ENCODE peak calls at places on chromosomes 16 and 17, in eight cellular contexts. One of them, this sample, is unnamed.

GRCh38 chr17:8384801-8385335 is 1.9 kb upstream of the RPL26 start:
- DNase-seq in prostate gland: no peak
- DNase-seq in AG09319: peak
- DNase-seq in ascending aorta: no peak
- DNase-seq in GM20000: no peak
- DNase-seq in psoas muscle: no peak
- DNase-seq in cardiac muscle cell: peak
- DNase-seq in astrocyte of the spinal cord: peak
- DNase-seq in this sample: no peak

GRCh38 chr16:22088642-22089041 is 3.7 kb upstream of the VWA3A start:
- DNase-seq in prostate gland: no peak
- DNase-seq in AG09319: no peak
- DNase-seq in ascending aorta: no peak
- DNase-seq in GM20000: no peak
- DNase-seq in psoas muscle: no peak
- DNase-seq in cardiac muscle cell: no peak
- DNase-seq in astrocyte of the spinal cord: no peak
- DNase-seq in this sample: no peak

GRCh38 chr16:66578596-66579531 is at the start of gene CMTM2:
- DNase-seq in prostate gland: no peak
- DNase-seq in AG09319: no peak
- DNase-seq in ascending aorta: no peak
- DNase-seq in GM20000: no peak
- DNase-seq in psoas muscle: no peak
- DNase-seq in cardiac muscle cell: no peak
- DNase-seq in astrocyte of the spinal cord: no peak
- DNase-seq in this sample: no peak

GRCh38 chr17:73393962-73394361 is 82.2 kb upstream of the CDC42EP4 start:
- DNase-seq in prostate gland: no peak
- DNase-seq in AG09319: no peak
- DNase-seq in ascending aorta: no peak
- DNase-seq in GM20000: no peak
- DNase-seq in psoas muscle: no peak
- DNase-seq in cardiac muscle cell: no peak
- DNase-seq in astrocyte of the spinal cord: no peak
- DNase-seq in this sample: no peak

GRCh38 chr16:1597154-1597553 is 14.7 kb downstream of the IFT140 start:
- DNase-seq in prostate gland: no peak
- DNase-seq in AG09319: no peak
- DNase-seq in ascending aorta: no peak
- DNase-seq in GM20000: no peak
- DNase-seq in psoas muscle: no peak
- DNase-seq in cardiac muscle cell: no peak
- DNase-seq in astrocyte of the spinal cord: no peak
- DNase-seq in this sample: no peak

GRCh38 chr16:88087517-88087877 is 136.3 kb downstream of the BANP start:
- DNase-seq in prostate gland: no peak
- DNase-seq in AG09319: no peak
- DNase-seq in ascending aorta: no peak
- DNase-seq in GM20000: peak
- DNase-seq in psoas muscle: no peak
- DNase-seq in cardiac muscle cell: no peak
- DNase-seq in astrocyte of the spinal cord: no peak
- DNase-seq in this sample: no peak

GRCh38 chr16:31452631-31453106 is 6.6 kb upstream of the ARMC5 start:
- DNase-seq in prostate gland: no peak
- DNase-seq in AG09319: peak
- DNase-seq in ascending aorta: no peak
- DNase-seq in GM20000: no peak
- DNase-seq in psoas muscle: no peak
- DNase-seq in cardiac muscle cell: no peak
- DNase-seq in astrocyte of the spinal cord: peak
- DNase-seq in this sample: no peak

GRCh38 chr17:70945386-70945785 is 776.1 kb downstream of the KCNJ2 start:
- DNase-seq in prostate gland: no peak
- DNase-seq in AG09319: no peak
- DNase-seq in ascending aorta: no peak
- DNase-seq in GM20000: no peak
- DNase-seq in psoas muscle: no peak
- DNase-seq in cardiac muscle cell: peak
- DNase-seq in astrocyte of the spinal cord: peak
- DNase-seq in this sample: no peak

GRCh38 chr16:66342294-66342900 is 24.1 kb upstream of the CDH5 start:
- DNase-seq in prostate gland: no peak
- DNase-seq in AG09319: no peak
- DNase-seq in ascending aorta: no peak
- DNase-seq in GM20000: peak
- DNase-seq in psoas muscle: no peak
- DNase-seq in cardiac muscle cell: peak
- DNase-seq in astrocyte of the spinal cord: no peak
- DNase-seq in this sample: no peak

GRCh38 chr16:24497405-24497804 is 42.0 kb upstream of the RBBP6 start:
- DNase-seq in prostate gland: no peak
- DNase-seq in AG09319: peak
- DNase-seq in ascending aorta: no peak
- DNase-seq in GM20000: no peak
- DNase-seq in psoas muscle: no peak
- DNase-seq in cardiac muscle cell: peak
- DNase-seq in astrocyte of the spinal cord: no peak
- DNase-seq in this sample: no peak

GRCh38 chr16:17470871-17471744 is at the start of gene XYLT1:
- DNase-seq in prostate gland: peak
- DNase-seq in AG09319: peak
- DNase-seq in ascending aorta: peak
- DNase-seq in GM20000: no peak
- DNase-seq in psoas muscle: peak
- DNase-seq in cardiac muscle cell: peak
- DNase-seq in astrocyte of the spinal cord: peak
- DNase-seq in this sample: peak

GRCh38 chr17:76153640-76154039 is 12.6 kb upstream of the FOXJ1 start:
- DNase-seq in prostate gland: no peak
- DNase-seq in AG09319: no peak
- DNase-seq in ascending aorta: no peak
- DNase-seq in GM20000: no peak
- DNase-seq in psoas muscle: no peak
- DNase-seq in cardiac muscle cell: no peak
- DNase-seq in astrocyte of the spinal cord: peak
- DNase-seq in this sample: no peak

GRCh38 chr16:82935781-82936180 is 309.0 kb downstream of the CDH13 start:
- DNase-seq in prostate gland: no peak
- DNase-seq in AG09319: no peak
- DNase-seq in ascending aorta: no peak
- DNase-seq in GM20000: no peak
- DNase-seq in psoas muscle: no peak
- DNase-seq in cardiac muscle cell: no peak
- DNase-seq in astrocyte of the spinal cord: no peak
- DNase-seq in this sample: no peak

GRCh38 chr16:87391324-87391949 is 699 bp upstream of the MAP1LC3B start:
- DNase-seq in prostate gland: no peak
- DNase-seq in AG09319: no peak
- DNase-seq in ascending aorta: no peak
- DNase-seq in GM20000: no peak
- DNase-seq in psoas muscle: peak
- DNase-seq in cardiac muscle cell: peak
- DNase-seq in astrocyte of the spinal cord: no peak
- DNase-seq in this sample: no peak

GRCh38 chr17:27384261-27384701 is 72.0 kb upstream of the KSR1 start:
- DNase-seq in prostate gland: peak
- DNase-seq in AG09319: peak
- DNase-seq in ascending aorta: peak
- DNase-seq in GM20000: no peak
- DNase-seq in psoas muscle: peak
- DNase-seq in cardiac muscle cell: no peak
- DNase-seq in astrocyte of the spinal cord: peak
- DNase-seq in this sample: no peak
- TF ChIP-seq CTCF in prostate gland: no peak
- TF ChIP-seq CTCF in AG09319: no peak
- TF ChIP-seq CTCF in ascending aorta: no peak
- TF ChIP-seq CTCF in GM20000: no peak
- TF ChIP-seq CTCF in psoas muscle: no peak
- TF ChIP-seq CTCF in cardiac muscle cell: no peak
- TF ChIP-seq CTCF in astrocyte of the spinal cord: no peak
- TF ChIP-seq CTCF in this sample: no peak

GRCh38 chr16:77404823-77405222 is 30.0 kb downstream of the ADAMTS18 start:
- DNase-seq in prostate gland: no peak
- DNase-seq in AG09319: no peak
- DNase-seq in ascending aorta: no peak
- DNase-seq in GM20000: no peak
- DNase-seq in psoas muscle: no peak
- DNase-seq in cardiac muscle cell: no peak
- DNase-seq in astrocyte of the spinal cord: no peak
- DNase-seq in this sample: no peak

GRCh38 chr16:77408607-77409006 is 26.2 kb downstream of the ADAMTS18 start:
- DNase-seq in prostate gland: no peak
- DNase-seq in AG09319: no peak
- DNase-seq in ascending aorta: no peak
- DNase-seq in GM20000: no peak
- DNase-seq in psoas muscle: no peak
- DNase-seq in cardiac muscle cell: no peak
- DNase-seq in astrocyte of the spinal cord: no peak
- DNase-seq in this sample: no peak

GRCh38 chr16:77403732-77404131 is 31.1 kb downstream of the ADAMTS18 start:
- DNase-seq in prostate gland: no peak
- DNase-seq in AG09319: no peak
- DNase-seq in ascending aorta: no peak
- DNase-seq in GM20000: no peak
- DNase-seq in psoas muscle: no peak
- DNase-seq in cardiac muscle cell: no peak
- DNase-seq in astrocyte of the spinal cord: no peak
- DNase-seq in this sample: no peak

GRCh38 chr16:77409311-77409710 is 25.5 kb downstream of the ADAMTS18 start:
- DNase-seq in prostate gland: no peak
- DNase-seq in AG09319: no peak
- DNase-seq in ascending aorta: no peak
- DNase-seq in GM20000: no peak
- DNase-seq in psoas muscle: no peak
- DNase-seq in cardiac muscle cell: no peak
- DNase-seq in astrocyte of the spinal cord: no peak
- DNase-seq in this sample: no peak

DNA sequence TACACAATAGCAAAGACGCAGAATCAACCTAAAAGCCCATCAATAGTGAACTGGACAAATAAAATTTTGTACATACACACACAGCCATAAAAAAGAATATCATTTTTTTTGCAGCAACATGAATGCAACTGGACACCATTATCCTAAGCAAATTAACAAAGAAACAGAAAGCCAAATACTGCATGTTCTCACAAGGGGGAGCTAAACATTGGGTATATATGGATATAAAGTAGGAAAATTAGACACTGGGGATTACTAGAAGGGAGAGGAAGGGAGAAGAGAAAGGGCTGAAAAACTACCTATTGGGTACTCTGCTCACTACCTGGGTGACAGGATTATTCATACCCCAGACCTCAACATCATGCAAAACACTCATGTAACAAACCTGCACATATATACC is 28.2 kb downstream of the ADAMTS18 start:
- DNase-seq in prostate gland: no peak
- DNase-seq in AG09319: no peak
- DNase-seq in ascending aorta: no peak
- DNase-seq in GM20000: no peak
- DNase-seq in psoas muscle: no peak
- DNase-seq in cardiac muscle cell: no peak
- DNase-seq in astrocyte of the spinal cord: peak
- DNase-seq in this sample: no peak
- TF ChIP-seq CTCF in prostate gland: no peak
- TF ChIP-seq CTCF in AG09319: peak
- TF ChIP-seq CTCF in ascending aorta: no peak
- TF ChIP-seq CTCF in GM20000: no peak
- TF ChIP-seq CTCF in psoas muscle: no peak
- TF ChIP-seq CTCF in cardiac muscle cell: peak
- TF ChIP-seq CTCF in astrocyte of the spinal cord: peak
- TF ChIP-seq CTCF in this sample: no peak

DNA sequence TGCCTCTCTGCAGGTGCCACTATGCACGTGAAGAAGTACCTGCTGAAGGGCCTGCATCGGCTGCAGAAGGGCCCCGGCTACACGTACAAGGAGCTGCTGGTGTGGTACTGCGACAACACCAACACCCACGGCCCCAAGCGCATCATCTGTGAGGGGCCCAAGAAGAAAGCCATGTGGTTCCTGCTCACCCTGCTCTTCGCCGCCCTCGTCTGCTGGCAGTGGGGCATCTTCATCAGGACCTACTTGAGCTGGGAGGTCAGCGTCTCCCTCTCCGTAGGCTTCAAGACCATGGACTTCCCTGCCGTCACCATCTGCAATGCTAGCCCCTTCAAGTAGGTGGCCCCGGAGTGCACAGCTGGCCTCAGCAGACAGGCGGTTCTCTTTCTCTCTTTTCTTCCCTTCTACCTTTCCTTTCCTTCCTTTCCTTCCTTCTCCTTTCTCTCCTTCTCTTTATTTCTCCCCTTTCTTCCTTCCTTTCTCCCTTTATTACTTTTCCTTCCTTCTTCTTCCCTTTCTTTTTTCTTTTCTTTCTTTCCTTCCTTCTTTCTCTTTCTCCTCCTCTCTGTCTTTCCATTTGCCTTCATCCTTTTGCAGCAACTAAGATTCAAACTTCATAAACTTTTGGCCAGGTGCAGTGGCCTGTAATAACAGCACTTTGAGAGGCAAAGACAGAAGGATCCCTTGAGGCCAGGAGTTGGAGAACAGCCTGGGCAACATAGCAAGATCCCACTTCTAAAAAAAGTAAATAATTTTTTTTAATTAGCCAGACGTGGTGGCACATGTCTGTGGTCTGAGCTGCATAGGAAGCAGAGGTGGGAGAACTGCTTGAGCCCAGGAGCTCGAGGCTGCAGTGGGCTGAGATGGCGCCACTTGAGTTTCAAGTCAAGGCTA is 46.7 kb downstream of the SCNN1B start:
- DNase-seq in prostate gland: no peak
- DNase-seq in AG09319: no peak
- DNase-seq in ascending aorta: no peak
- DNase-seq in GM20000: no peak
- DNase-seq in psoas muscle: no peak
- DNase-seq in cardiac muscle cell: peak
- DNase-seq in astrocyte of the spinal cord: no peak
- DNase-seq in this sample: no peak
- TF ChIP-seq CTCF in prostate gland: no peak
- TF ChIP-seq CTCF in AG09319: no peak
- TF ChIP-seq CTCF in ascending aorta: no peak
- TF ChIP-seq CTCF in GM20000: no peak
- TF ChIP-seq CTCF in psoas muscle: peak
- TF ChIP-seq CTCF in cardiac muscle cell: no peak
- TF ChIP-seq CTCF in astrocyte of the spinal cord: peak
- TF ChIP-seq CTCF in this sample: no peak

DNA sequence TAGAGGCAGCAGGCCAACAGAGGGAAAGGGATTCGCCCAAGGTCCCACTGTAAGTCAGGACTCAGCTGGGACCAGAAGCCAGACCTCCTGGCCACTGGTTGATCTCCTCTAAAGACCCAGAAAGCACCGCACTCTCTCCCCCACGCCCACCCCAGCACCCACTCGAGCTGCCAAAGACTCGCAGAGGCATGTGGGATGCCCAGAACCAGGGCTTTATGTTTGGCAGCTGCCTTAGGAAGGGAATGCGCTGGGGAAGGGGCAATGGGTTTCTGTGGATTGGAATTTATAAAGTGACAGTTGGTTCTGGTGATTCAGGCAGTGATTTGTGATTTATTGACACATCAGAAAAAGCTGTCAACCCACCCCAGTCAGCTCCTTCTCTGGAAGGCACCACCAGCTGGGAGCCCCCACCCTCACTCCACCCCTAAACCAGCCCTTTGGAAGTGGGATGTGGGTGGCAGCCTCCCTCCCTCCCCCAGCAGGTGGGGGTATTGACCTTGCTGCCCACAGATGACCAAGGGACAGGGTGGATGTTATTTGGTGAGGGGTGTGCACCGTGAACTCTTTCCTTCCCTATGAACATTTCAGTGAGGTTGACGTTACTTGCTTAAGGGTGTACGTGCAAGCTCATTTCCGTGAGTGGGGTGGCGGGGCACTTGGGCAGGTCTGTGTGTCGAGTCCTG is 76.6 kb upstream of the DNAJA2 start:
- DNase-seq in prostate gland: no peak
- DNase-seq in AG09319: no peak
- DNase-seq in ascending aorta: no peak
- DNase-seq in GM20000: no peak
- DNase-seq in psoas muscle: no peak
- DNase-seq in cardiac muscle cell: no peak
- DNase-seq in astrocyte of the spinal cord: no peak
- DNase-seq in this sample: no peak
- TF ChIP-seq CTCF in prostate gland: no peak
- TF ChIP-seq CTCF in AG09319: no peak
- TF ChIP-seq CTCF in ascending aorta: no peak
- TF ChIP-seq CTCF in GM20000: no peak
- TF ChIP-seq CTCF in psoas muscle: no peak
- TF ChIP-seq CTCF in cardiac muscle cell: no peak
- TF ChIP-seq CTCF in astrocyte of the spinal cord: no peak
- TF ChIP-seq CTCF in this sample: no peak